ENCODE peak calls at places on chromosome 1, in ten cellular contexts. One of them, this sample, is unnamed.

GRCh38 chr1:225911207-225912130 is 12.6 kb downstream of the PYCR2 start:
- DNase-seq in astrocyte: no peak
- DNase-seq in hepatocyte: peak; percentile 80
- DNase-seq in GM23248: peak; percentile 77
- DNase-seq in GM23338: peak; percentile 88
- DNase-seq in PC-3: no peak
- DNase-seq in neural progenitor cell: peak; percentile 84
- DNase-seq in fibroblast of lung: peak; percentile 41
- DNase-seq in IMR-90: peak; percentile 17
- DNase-seq in mammary epithelial cell: no peak
- DNase-seq in this sample: peak; percentile 97

GRCh38 chr1:13807213-13807612 is 107.2 kb downstream of the PRDM2 start:
- DNase-seq in GM23248: peak; percentile 37
- DNase-seq in fibroblast of lung: peak; percentile 27
- DNase-seq in PC-3: peak; percentile 52
- DNase-seq in IMR-90: no peak
- DNase-seq in mammary epithelial cell: no peak
- DNase-seq in hepatocyte: peak; percentile 56
- DNase-seq in neural progenitor cell: peak; percentile 75
- DNase-seq in GM23338: peak; percentile 82
- DNase-seq in astrocyte: no peak
- DNase-seq in this sample: peak; percentile 96

GRCh38 chr1:39671433-39671792 is 494 bp downstream of the NT5C1A start:
- DNase-seq in GM23248: peak; percentile 31
- DNase-seq in GM23338: peak; percentile 63
- DNase-seq in astrocyte: no peak
- DNase-seq in mammary epithelial cell: no peak
- DNase-seq in neural progenitor cell: peak; percentile 69
- DNase-seq in PC-3: no peak
- DNase-seq in IMR-90: no peak
- DNase-seq in hepatocyte: peak; percentile 25
- DNase-seq in fibroblast of lung: no peak
- DNase-seq in this sample: no peak

GRCh38 chr1:31390071-31390470 is 17.2 kb upstream of the FABP3 start:
- DNase-seq in PC-3: peak; percentile 88
- DNase-seq in IMR-90: no peak
- DNase-seq in GM23338: peak; percentile 21
- DNase-seq in mammary epithelial cell: no peak
- DNase-seq in fibroblast of lung: no peak
- DNase-seq in astrocyte: no peak
- DNase-seq in GM23248: no peak
- DNase-seq in hepatocyte: peak; percentile 90
- DNase-seq in neural progenitor cell: no peak
- DNase-seq in this sample: no peak

GRCh38 chr1:110292327-110292741 is 46.8 kb upstream of the RBM15 start:
- DNase-seq in mammary epithelial cell: peak; percentile 39
- DNase-seq in PC-3: peak; percentile 75
- DNase-seq in hepatocyte: peak; percentile 22
- DNase-seq in GM23248: peak; percentile 81
- DNase-seq in neural progenitor cell: no peak
- DNase-seq in fibroblast of lung: peak; percentile 15
- DNase-seq in astrocyte: no peak
- DNase-seq in GM23338: no peak
- DNase-seq in IMR-90: peak; percentile 50
- DNase-seq in this sample: no peak

GRCh38 chr1:89454845-89455521 is 69.6 kb upstream of the LRRC8B start:
- DNase-seq in GM23338: peak; percentile 75
- DNase-seq in IMR-90: peak; percentile 44
- DNase-seq in PC-3: peak; percentile 81
- DNase-seq in neural progenitor cell: peak; percentile 72
- DNase-seq in fibroblast of lung: peak; percentile 63
- DNase-seq in GM23248: peak; percentile 69
- DNase-seq in astrocyte: peak; percentile 12
- DNase-seq in hepatocyte: peak; percentile 56
- DNase-seq in mammary epithelial cell: peak; percentile 66
- DNase-seq in this sample: peak; percentile 26

GRCh38 chr1:101308001-101308659 is 71.3 kb downstream of the S1PR1 start:
- DNase-seq in PC-3: no peak
- DNase-seq in GM23248: no peak
- DNase-seq in mammary epithelial cell: no peak
- DNase-seq in astrocyte: no peak
- DNase-seq in fibroblast of lung: no peak
- DNase-seq in IMR-90: no peak
- DNase-seq in neural progenitor cell: no peak
- DNase-seq in hepatocyte: no peak
- DNase-seq in GM23338: no peak
- DNase-seq in this sample: no peak

GRCh38 chr1:176225485-176225884 is 18.4 kb upstream of the COP1 start:
- DNase-seq in fibroblast of lung: no peak
- DNase-seq in mammary epithelial cell: no peak
- DNase-seq in GM23248: no peak
- DNase-seq in astrocyte: no peak
- DNase-seq in IMR-90: no peak
- DNase-seq in hepatocyte: no peak
- DNase-seq in neural progenitor cell: no peak
- DNase-seq in PC-3: no peak
- DNase-seq in GM23338: peak; percentile 25
- DNase-seq in this sample: no peak

GRCh38 chr1:41619511-41620364 is 135.3 kb upstream of the EDN2 start:
- DNase-seq in hepatocyte: no peak
- DNase-seq in fibroblast of lung: no peak
- DNase-seq in astrocyte: no peak
- DNase-seq in IMR-90: no peak
- DNase-seq in mammary epithelial cell: peak; percentile 42
- DNase-seq in GM23248: no peak
- DNase-seq in PC-3: no peak
- DNase-seq in neural progenitor cell: no peak
- DNase-seq in GM23338: no peak
- DNase-seq in this sample: no peak

GRCh38 chr1:41383094-41383852 is 22.0 kb downstream of the FOXO6 start:
- DNase-seq in PC-3: peak; percentile 73
- DNase-seq in fibroblast of lung: peak; percentile 48
- DNase-seq in hepatocyte: no peak
- DNase-seq in GM23248: peak; percentile 62
- DNase-seq in mammary epithelial cell: no peak
- DNase-seq in IMR-90: peak; percentile 31
- DNase-seq in astrocyte: peak; percentile 36
- DNase-seq in neural progenitor cell: peak; percentile 52
- DNase-seq in GM23338: peak; percentile 68
- DNase-seq in this sample: peak; percentile 95

GRCh38 chr1:20187103-20187812 is 940 bp upstream of the PLA2G2C start:
- DNase-seq in astrocyte: no peak
- DNase-seq in IMR-90: no peak
- DNase-seq in hepatocyte: no peak
- DNase-seq in neural progenitor cell: no peak
- DNase-seq in fibroblast of lung: no peak
- DNase-seq in GM23248: no peak
- DNase-seq in mammary epithelial cell: no peak
- DNase-seq in PC-3: peak; percentile 72
- DNase-seq in GM23338: peak; percentile 9
- DNase-seq in this sample: no peak

GRCh38 chr1:109255097-109255651 is 5.8 kb downstream of the CELSR2 start:
- DNase-seq in fibroblast of lung: no peak
- DNase-seq in GM23338: peak; percentile 55
- DNase-seq in PC-3: no peak
- DNase-seq in astrocyte: no peak
- DNase-seq in IMR-90: no peak
- DNase-seq in mammary epithelial cell: no peak
- DNase-seq in neural progenitor cell: peak; percentile 84
- DNase-seq in hepatocyte: no peak
- DNase-seq in GM23248: no peak
- DNase-seq in this sample: peak; percentile 90
- H3K4me3 ChIP-seq in fibroblast of lung: no peak overlapping the region
- H3K4me3 ChIP-seq in GM23338: no peak overlapping the region
- H3K4me3 ChIP-seq in PC-3: no peak overlapping the region
- H3K4me3 ChIP-seq in astrocyte: no peak overlapping the region
- H3K4me3 ChIP-seq in IMR-90: no peak overlapping the region
- H3K4me3 ChIP-seq in mammary epithelial cell: peak overlapping the region; percentile 26
- H3K4me3 ChIP-seq in neural progenitor cell: peak overlapping the region; percentile 31
- H3K4me3 ChIP-seq in hepatocyte: no peak overlapping the region
- H3K4me3 ChIP-seq in GM23248: no peak overlapping the region
- H3K4me3 ChIP-seq in this sample: no peak overlapping the region

GRCh38 chr1:230194525-230194924 is 127.5 kb downstream of the GALNT2 start:
- DNase-seq in GM23338: no peak
- DNase-seq in neural progenitor cell: no peak
- DNase-seq in IMR-90: no peak
- DNase-seq in mammary epithelial cell: no peak
- DNase-seq in astrocyte: no peak
- DNase-seq in hepatocyte: no peak
- DNase-seq in fibroblast of lung: no peak
- DNase-seq in GM23248: no peak
- DNase-seq in PC-3: no peak
- DNase-seq in this sample: no peak

GRCh38 chr1:230191079-230191478 is 124.0 kb downstream of the GALNT2 start:
- DNase-seq in fibroblast of lung: peak; percentile 87
- DNase-seq in mammary epithelial cell: no peak
- DNase-seq in IMR-90: peak; percentile 74
- DNase-seq in hepatocyte: peak; percentile 64
- DNase-seq in astrocyte: peak; percentile 57
- DNase-seq in GM23338: no peak
- DNase-seq in PC-3: no peak
- DNase-seq in GM23248: peak; percentile 75
- DNase-seq in neural progenitor cell: no peak
- DNase-seq in this sample: peak; percentile 94

GRCh38 chr1:230188826-230189225 is 121.8 kb downstream of the GALNT2 start:
- DNase-seq in neural progenitor cell: no peak
- DNase-seq in hepatocyte: no peak
- DNase-seq in mammary epithelial cell: no peak
- DNase-seq in GM23248: no peak
- DNase-seq in PC-3: no peak
- DNase-seq in GM23338: no peak
- DNase-seq in astrocyte: no peak
- DNase-seq in IMR-90: no peak
- DNase-seq in fibroblast of lung: no peak
- DNase-seq in this sample: no peak

GRCh38 chr1:230189276-230190183 is 122.5 kb downstream of the GALNT2 start:
- DNase-seq in GM23248: no peak
- DNase-seq in mammary epithelial cell: no peak
- DNase-seq in neural progenitor cell: no peak
- DNase-seq in PC-3: no peak
- DNase-seq in GM23338: no peak
- DNase-seq in IMR-90: no peak
- DNase-seq in fibroblast of lung: no peak
- DNase-seq in hepatocyte: no peak
- DNase-seq in astrocyte: no peak
- DNase-seq in this sample: no peak

GRCh38 chr1:230191839-230192238 is 124.8 kb downstream of the GALNT2 start:
- DNase-seq in GM23248: no peak
- DNase-seq in PC-3: no peak
- DNase-seq in neural progenitor cell: no peak
- DNase-seq in astrocyte: no peak
- DNase-seq in fibroblast of lung: no peak
- DNase-seq in mammary epithelial cell: no peak
- DNase-seq in GM23338: no peak
- DNase-seq in hepatocyte: no peak
- DNase-seq in IMR-90: no peak
- DNase-seq in this sample: no peak
- H3K4me1 ChIP-seq in GM23248: peaks cover under 1% of the 10 kb centered on the region
- H3K4me1 ChIP-seq in PC-3: peaks cover 5% of the 10 kb centered on the region
- H3K4me1 ChIP-seq in neural progenitor cell: peaks cover 10% of the 10 kb centered on the region
- H3K4me1 ChIP-seq in astrocyte: no peaks in the 10 kb centered on the region
- H3K4me1 ChIP-seq in fibroblast of lung: peaks cover 2% of the 10 kb centered on the region
- H3K4me1 ChIP-seq in mammary epithelial cell: no peaks in the 10 kb centered on the region
- H3K4me1 ChIP-seq in GM23338: peaks cover 2% of the 10 kb centered on the region
- H3K4me1 ChIP-seq in hepatocyte: peaks cover under 1% of the 10 kb centered on the region
- H3K4me1 ChIP-seq in IMR-90: peaks cover 1% of the 10 kb centered on the region
- H3K4me1 ChIP-seq in this sample: peaks cover 8% of the 10 kb centered on the region

DNA sequence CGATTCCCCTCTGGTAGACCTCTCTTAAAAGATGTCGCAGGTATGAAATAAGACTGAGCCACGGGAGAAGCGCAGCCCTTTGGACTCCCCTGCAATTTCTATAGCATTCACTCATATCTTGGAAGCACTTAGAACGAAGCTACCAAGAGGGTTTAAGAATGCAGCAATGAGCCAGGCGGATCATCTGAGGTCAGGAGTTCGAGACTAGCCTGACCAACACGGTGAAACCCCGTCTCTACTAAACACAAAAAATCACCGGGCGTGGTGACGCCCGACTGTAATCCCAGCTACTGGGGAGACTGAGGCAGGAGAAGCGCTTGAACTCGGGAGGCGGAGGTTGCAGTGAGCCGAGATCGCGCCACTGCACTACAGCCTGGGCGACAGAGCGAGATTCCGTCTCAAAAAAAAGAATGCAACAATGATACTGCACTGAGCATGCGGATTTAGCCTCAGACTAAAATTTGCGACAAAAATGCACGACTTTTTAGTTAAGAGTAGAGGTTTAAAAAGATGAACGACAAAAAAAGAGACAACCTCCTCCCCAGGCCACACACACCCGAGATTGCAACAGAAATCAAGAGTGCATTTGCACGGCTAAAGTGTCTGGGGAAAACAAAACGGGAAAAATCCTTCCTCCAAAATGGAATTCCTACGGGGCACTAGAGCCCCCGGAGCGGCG is 724 bp downstream of the TOMM20 start:
- DNase-seq in neural progenitor cell: peak; percentile 7
- DNase-seq in fibroblast of lung: no peak
- DNase-seq in astrocyte: no peak
- DNase-seq in IMR-90: no peak
- DNase-seq in hepatocyte: peak; percentile 35
- DNase-seq in GM23248: peak; percentile 45
- DNase-seq in PC-3: no peak
- DNase-seq in GM23338: no peak
- DNase-seq in mammary epithelial cell: peak; percentile 7
- DNase-seq in this sample: no peak
- H2AFZ ChIP-seq in neural progenitor cell: peak overlapping the region; percentile 80
- H2AFZ ChIP-seq in fibroblast of lung: no peak overlapping the region
- H2AFZ ChIP-seq in astrocyte: peak overlapping the region; percentile 81
- H2AFZ ChIP-seq in IMR-90: peak overlapping the region; percentile 97
- H2AFZ ChIP-seq in hepatocyte: peak overlapping the region; percentile 80
- H2AFZ ChIP-seq in GM23248: peak overlapping the region; percentile 69
- H2AFZ ChIP-seq in PC-3: peak overlapping the region; percentile 63
- H2AFZ ChIP-seq in GM23338: no peak overlapping the region
- H2AFZ ChIP-seq in mammary epithelial cell: peak overlapping the region; percentile 83
- H2AFZ ChIP-seq in this sample: peak overlapping the region; percentile 87

DNA sequence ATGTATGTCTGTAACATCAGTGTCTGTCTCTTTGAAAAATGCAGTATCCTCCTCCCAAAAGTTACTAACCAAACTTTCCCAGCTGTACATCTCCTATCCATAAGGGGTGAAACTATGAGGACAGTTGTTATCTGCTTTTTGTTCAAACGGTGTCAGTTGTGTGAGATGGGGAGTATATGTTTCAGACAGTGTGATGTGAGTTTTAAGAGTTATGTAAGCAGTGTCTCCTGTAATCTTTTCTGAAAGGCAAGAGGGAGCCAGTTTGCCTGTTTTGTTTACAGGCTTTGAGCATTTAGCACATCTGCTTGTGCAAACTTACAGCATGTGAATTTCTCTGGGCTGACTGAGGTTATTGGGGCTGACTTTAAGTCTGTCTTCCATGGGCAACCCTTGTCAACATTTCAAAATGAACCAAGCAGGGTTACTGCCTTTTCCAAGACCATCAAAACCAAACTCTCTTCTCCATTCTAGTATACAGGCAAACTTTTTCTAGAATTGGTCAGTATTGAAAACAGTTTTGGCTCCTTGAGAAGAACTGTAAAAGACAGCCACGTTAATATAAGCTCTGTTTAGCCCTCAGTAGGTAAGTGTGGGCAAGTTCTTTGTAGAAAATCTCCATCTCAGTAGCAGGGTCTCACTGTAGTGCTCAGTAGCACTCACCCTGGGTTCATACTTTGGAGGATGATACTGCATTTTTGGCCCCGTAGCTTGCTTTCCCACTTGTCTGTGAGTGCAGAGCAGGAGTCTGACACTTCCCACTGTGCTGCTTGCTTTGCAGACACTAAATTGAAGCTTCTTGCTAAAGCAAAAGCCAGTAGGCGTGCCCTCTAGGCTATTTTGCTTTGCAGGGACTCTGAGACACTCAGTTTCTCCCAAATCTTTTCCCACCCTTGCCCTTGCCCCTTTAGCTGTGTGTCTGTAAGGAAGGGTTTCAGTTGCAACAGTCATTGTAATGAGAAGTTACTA is 34.5 kb upstream of the CACYBP start:
- DNase-seq in hepatocyte: peak; percentile 19
- DNase-seq in astrocyte: no peak
- DNase-seq in IMR-90: peak; percentile 7
- DNase-seq in GM23248: no peak
- DNase-seq in PC-3: no peak
- DNase-seq in neural progenitor cell: no peak
- DNase-seq in GM23338: no peak
- DNase-seq in mammary epithelial cell: no peak
- DNase-seq in fibroblast of lung: no peak
- DNase-seq in this sample: no peak
- H3K4me3 ChIP-seq in hepatocyte: no peak overlapping the region
- H3K4me3 ChIP-seq in astrocyte: no peak overlapping the region
- H3K4me3 ChIP-seq in IMR-90: no peak overlapping the region
- H3K4me3 ChIP-seq in GM23248: no peak overlapping the region
- H3K4me3 ChIP-seq in PC-3: no peak overlapping the region
- H3K4me3 ChIP-seq in neural progenitor cell: no peak overlapping the region
- H3K4me3 ChIP-seq in GM23338: no peak overlapping the region
- H3K4me3 ChIP-seq in mammary epithelial cell: no peak overlapping the region
- H3K4me3 ChIP-seq in fibroblast of lung: no peak overlapping the region
- H3K4me3 ChIP-seq in this sample: no peak overlapping the region

This sample was measured in osteoblast.